ENCODE peak calls at places on chromosomes 16 and 17, in eight cellular contexts. One of them, this sample, is unnamed.

GRCh38 chr16:88783391-88784073 is 1.5 kb downstream of the PIEZO1 start:
- DNase-seq in AG09319: no peak
- DNase-seq in cardiac muscle cell: no peak
- DNase-seq in CD4-positive, alpha-beta T cell: no peak
- DNase-seq in ascending aorta: no peak
- DNase-seq in nephron progenitor cell: peak; percentile 5
- DNase-seq in cardiac fibroblast: peak; percentile 52
- DNase-seq in PC-9: no peak
- DNase-seq in this sample: no peak

GRCh38 chr17:3547628-3548027 is 10.0 kb downstream of the TRPV3 start:
- DNase-seq in CD4-positive, alpha-beta T cell: no peak
- DNase-seq in ascending aorta: no peak
- DNase-seq in nephron progenitor cell: no peak
- DNase-seq in PC-9: no peak
- DNase-seq in AG09319: no peak
- DNase-seq in cardiac muscle cell: no peak
- DNase-seq in cardiac fibroblast: no peak
- DNase-seq in this sample: no peak

GRCh38 chr17:77285594-77286390 is 145.0 kb downstream of the SEC14L1 start:
- DNase-seq in ascending aorta: peak; percentile 83
- DNase-seq in nephron progenitor cell: no peak
- DNase-seq in AG09319: no peak
- DNase-seq in cardiac muscle cell: no peak
- DNase-seq in cardiac fibroblast: peak; percentile 97
- DNase-seq in CD4-positive, alpha-beta T cell: no peak
- DNase-seq in PC-9: peak; percentile 88
- DNase-seq in this sample: no peak

GRCh38 chr17:39676198-39676819 is 8.1 kb downstream of the PNMT start:
- DNase-seq in CD4-positive, alpha-beta T cell: peak; percentile 48
- DNase-seq in cardiac fibroblast: peak; percentile 32
- DNase-seq in cardiac muscle cell: peak; percentile 88
- DNase-seq in AG09319: no peak
- DNase-seq in nephron progenitor cell: no peak
- DNase-seq in ascending aorta: peak; percentile 90
- DNase-seq in PC-9: peak; percentile 58
- DNase-seq in this sample: peak; percentile 66

GRCh38 chr17:35486920-35487727 is 38.6 kb upstream of the SLFN13 start:
- DNase-seq in cardiac muscle cell: peak; percentile 44
- DNase-seq in nephron progenitor cell: no peak
- DNase-seq in ascending aorta: peak; percentile 71
- DNase-seq in cardiac fibroblast: peak; percentile 72
- DNase-seq in AG09319: no peak
- DNase-seq in PC-9: no peak
- DNase-seq in CD4-positive, alpha-beta T cell: peak; percentile 62
- DNase-seq in this sample: peak; percentile 84

GRCh38 chr16:14202697-14203096 is 131.6 kb downstream of the MRTFB start:
- DNase-seq in AG09319: no peak
- DNase-seq in nephron progenitor cell: no peak
- DNase-seq in cardiac fibroblast: peak; percentile 14
- DNase-seq in ascending aorta: no peak
- DNase-seq in cardiac muscle cell: no peak
- DNase-seq in CD4-positive, alpha-beta T cell: no peak
- DNase-seq in PC-9: no peak
- DNase-seq in this sample: peak; percentile 11

GRCh38 chr17:65055280-65055707 is 1.2 kb downstream of the GNA13 start:
- DNase-seq in cardiac fibroblast: no peak
- DNase-seq in cardiac muscle cell: no peak
- DNase-seq in nephron progenitor cell: no peak
- DNase-seq in CD4-positive, alpha-beta T cell: no peak
- DNase-seq in PC-9: no peak
- DNase-seq in AG09319: no peak
- DNase-seq in ascending aorta: no peak
- DNase-seq in this sample: no peak

GRCh38 chr17:64028874-64029464 is 8.5 kb upstream of the ICAM2 start:
- DNase-seq in AG09319: peak; percentile 41
- DNase-seq in nephron progenitor cell: peak; percentile 60
- DNase-seq in CD4-positive, alpha-beta T cell: peak; percentile 71
- DNase-seq in cardiac fibroblast: peak; percentile 76
- DNase-seq in cardiac muscle cell: peak; percentile 70
- DNase-seq in ascending aorta: peak; percentile 71
- DNase-seq in PC-9: peak; percentile 54
- DNase-seq in this sample: peak; percentile 71

DNA sequence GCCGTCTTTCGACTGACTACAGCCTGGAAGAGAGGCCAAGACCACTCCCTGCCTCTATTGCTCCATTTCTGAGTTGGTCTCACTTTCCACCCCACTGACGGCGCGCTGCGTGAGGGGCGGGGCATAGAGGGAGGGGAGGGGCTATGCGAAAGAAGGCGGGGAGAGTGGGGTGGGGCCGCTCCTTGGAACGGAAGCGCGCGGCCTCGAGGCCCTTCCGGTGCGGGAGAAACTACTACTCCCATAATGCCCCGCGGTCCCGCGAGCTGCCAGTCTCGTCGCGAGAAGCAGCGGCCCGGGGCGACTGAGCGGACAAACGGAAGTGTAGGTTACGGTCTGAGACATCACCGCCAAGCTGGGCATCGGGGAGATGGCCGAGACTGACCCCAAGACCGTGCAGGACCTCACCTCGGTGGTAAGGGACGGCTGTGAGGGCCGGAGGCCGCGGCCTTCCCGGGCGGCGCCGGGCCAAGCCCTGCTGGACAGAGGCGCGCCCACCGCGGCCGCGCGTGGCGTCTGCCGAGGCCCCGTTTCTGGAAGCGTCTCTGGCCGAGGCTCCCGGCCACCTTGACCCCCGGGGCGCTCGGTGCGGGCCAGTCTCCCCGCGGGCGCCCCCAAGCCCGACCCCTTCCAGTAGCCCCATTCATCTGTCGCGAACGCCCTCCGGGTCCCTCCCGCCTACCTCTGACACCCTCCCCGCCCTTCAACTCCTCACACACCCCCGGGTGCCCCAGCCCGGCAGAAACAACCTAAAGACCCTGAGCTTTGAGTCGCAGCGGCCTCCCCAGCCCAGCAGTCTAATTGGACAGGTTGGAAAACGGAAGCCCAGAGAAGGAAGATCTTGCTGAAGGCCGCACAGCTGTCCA is at the start of gene HSBP1:
- DNase-seq in cardiac fibroblast: peak; percentile 92
- DNase-seq in CD4-positive, alpha-beta T cell: peak; percentile 92
- DNase-seq in nephron progenitor cell: peak; percentile 92
- DNase-seq in AG09319: peak; percentile 73
- DNase-seq in PC-9: peak; percentile 91
- DNase-seq in cardiac muscle cell: peak; percentile 91
- DNase-seq in ascending aorta: peak; percentile 96
- DNase-seq in this sample: peak; percentile 97
- TF ChIP-seq CTCF in cardiac fibroblast: no peak
- TF ChIP-seq CTCF in CD4-positive, alpha-beta T cell: no peak
- TF ChIP-seq CTCF in nephron progenitor cell: no peak
- TF ChIP-seq CTCF in AG09319: no peak
- TF ChIP-seq CTCF in PC-9: no peak
- TF ChIP-seq CTCF in cardiac muscle cell: no peak
- TF ChIP-seq CTCF in ascending aorta: no peak
- TF ChIP-seq CTCF in this sample: no peak

DNA sequence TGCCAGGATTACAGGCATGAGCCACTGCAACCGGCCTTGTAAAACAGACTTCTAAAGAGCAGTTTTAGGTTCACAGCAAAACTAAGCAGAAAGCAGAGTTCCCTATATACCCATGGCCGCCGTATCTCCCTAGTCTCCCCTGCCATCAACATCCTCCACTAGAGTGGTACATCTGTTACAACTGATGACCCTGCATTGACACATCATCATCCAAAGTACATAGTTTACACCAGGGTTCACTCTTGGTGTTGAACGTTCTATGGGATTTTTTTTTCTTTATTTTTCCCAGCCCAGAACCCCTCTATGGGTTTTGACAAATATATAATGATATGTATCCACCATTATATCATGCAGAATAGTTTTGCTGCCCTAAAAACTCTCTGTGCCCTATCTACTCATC is 155.2 kb downstream of the RAB11FIP4 start:
- DNase-seq in cardiac muscle cell: no peak
- DNase-seq in CD4-positive, alpha-beta T cell: no peak
- DNase-seq in PC-9: no peak
- DNase-seq in nephron progenitor cell: no peak
- DNase-seq in AG09319: no peak
- DNase-seq in cardiac fibroblast: no peak
- DNase-seq in ascending aorta: no peak
- DNase-seq in this sample: no peak
- TF ChIP-seq CTCF in cardiac muscle cell: no peak
- TF ChIP-seq CTCF in CD4-positive, alpha-beta T cell: no peak
- TF ChIP-seq CTCF in PC-9: no peak
- TF ChIP-seq CTCF in nephron progenitor cell: no peak
- TF ChIP-seq CTCF in AG09319: no peak
- TF ChIP-seq CTCF in cardiac fibroblast: no peak
- TF ChIP-seq CTCF in ascending aorta: no peak
- TF ChIP-seq CTCF in this sample: no peak

GRCh38 chr17:82092995-82093751 is 4.9 kb downstream of the FASN start:
- DNase-seq in AG09319: no peak
- DNase-seq in cardiac muscle cell: no peak
- DNase-seq in nephron progenitor cell: no peak
- DNase-seq in CD4-positive, alpha-beta T cell: no peak
- DNase-seq in PC-9: no peak
- DNase-seq in cardiac fibroblast: no peak
- DNase-seq in ascending aorta: no peak
- DNase-seq in this sample: no peak
- TF ChIP-seq CTCF in AG09319: no peak
- TF ChIP-seq CTCF in cardiac muscle cell: no peak
- TF ChIP-seq CTCF in nephron progenitor cell: no peak
- TF ChIP-seq CTCF in CD4-positive, alpha-beta T cell: no peak
- TF ChIP-seq CTCF in PC-9: no peak
- TF ChIP-seq CTCF in cardiac fibroblast: no peak
- TF ChIP-seq CTCF in ascending aorta: no peak
- TF ChIP-seq CTCF in this sample: no peak

DNA sequence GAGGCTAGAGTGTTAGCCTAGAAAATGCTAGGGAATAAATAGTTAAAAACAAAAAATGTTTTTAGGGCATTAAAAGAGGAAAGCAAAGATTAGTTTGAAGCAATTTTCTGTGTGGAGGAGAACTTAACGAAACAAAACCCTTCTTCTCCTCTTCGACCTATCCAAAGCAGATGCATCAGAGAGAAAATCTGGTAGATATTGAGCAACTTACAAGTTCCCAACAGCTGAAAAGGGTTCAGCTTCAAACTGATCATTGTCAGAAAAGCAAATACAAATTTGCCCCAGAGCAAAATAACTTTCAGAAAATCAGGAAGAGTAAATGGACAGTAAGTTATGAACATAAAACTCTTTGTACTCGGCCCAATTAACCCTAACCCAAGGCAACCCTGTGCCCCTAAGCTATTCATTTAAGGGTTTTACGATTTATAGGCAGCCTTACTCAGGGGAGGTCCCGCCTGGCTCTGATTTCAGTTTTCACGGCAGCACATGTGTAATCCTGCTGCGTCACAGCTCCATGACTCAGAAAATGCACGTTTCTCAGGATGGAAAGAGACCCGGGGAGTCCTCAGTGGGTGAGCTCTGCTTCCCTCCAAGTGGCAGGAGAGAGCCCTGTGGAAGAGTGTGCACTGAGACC is 405.7 kb upstream of the SALL1 start:
- DNase-seq in AG09319: peak; percentile 65
- DNase-seq in cardiac muscle cell: no peak
- DNase-seq in nephron progenitor cell: peak; percentile 51
- DNase-seq in ascending aorta: no peak
- DNase-seq in cardiac fibroblast: peak; percentile 83
- DNase-seq in CD4-positive, alpha-beta T cell: no peak
- DNase-seq in PC-9: no peak
- DNase-seq in this sample: no peak
- TF ChIP-seq CTCF in AG09319: peak; percentile 23
- TF ChIP-seq CTCF in cardiac muscle cell: no peak
- TF ChIP-seq CTCF in nephron progenitor cell: no peak
- TF ChIP-seq CTCF in ascending aorta: no peak
- TF ChIP-seq CTCF in cardiac fibroblast: no peak
- TF ChIP-seq CTCF in CD4-positive, alpha-beta T cell: no peak
- TF ChIP-seq CTCF in PC-9: no peak
- TF ChIP-seq CTCF in this sample: no peak

GRCh38 chr16:55256412-55257016 is 67.5 kb upstream of the IRX6 start:
- DNase-seq in AG09319: no peak
- DNase-seq in cardiac fibroblast: no peak
- DNase-seq in ascending aorta: no peak
- DNase-seq in cardiac muscle cell: no peak
- DNase-seq in CD4-positive, alpha-beta T cell: no peak
- DNase-seq in nephron progenitor cell: no peak
- DNase-seq in PC-9: no peak
- DNase-seq in this sample: no peak
- TF ChIP-seq CTCF in AG09319: no peak
- TF ChIP-seq CTCF in cardiac fibroblast: no peak
- TF ChIP-seq CTCF in ascending aorta: no peak
- TF ChIP-seq CTCF in cardiac muscle cell: no peak
- TF ChIP-seq CTCF in CD4-positive, alpha-beta T cell: no peak
- TF ChIP-seq CTCF in nephron progenitor cell: no peak
- TF ChIP-seq CTCF in PC-9: no peak
- TF ChIP-seq CTCF in this sample: no peak

This sample was measured in GM20000.